ENCODE peak calls at places on chromosome 14, in eight cellular contexts. G is stimulated activated CD4-positive, alpha-beta T cell treated with anti-CD3 and anti-CD28 coated beads, Interleukin-1b, Interleukin-23, amount 100 ng/mL, for 24 hours; C is kidney glomerular epithelial cell; K is retina; E is EL; H is substantia nigra; B is CD8-positive, alpha-beta memory T cell; Q is adrenal gland. L is an unnamed sample.

GRCh38 chr14:94635143-94635542 is 23.0 kb downstream of the SERPINA3 start:
- DNase-seq in E (no peak), C (no peak), Q (no peak), B (no peak), G (no peak), H (no peak), K (no peak), L (no peak)

GRCh38 chr14:68549966-68550705 is 242.7 kb downstream of the ZFP36L1 start:
- DNase-seq in E (no peak), C (peak; percentile 78), B (no peak), K (no peak), G (no peak), H (no peak), Q (no peak), L (no peak)

GRCh38 chr14:68145539-68145938 is 326.0 kb downstream of the RAD51B start:
- DNase-seq in K (no peak), Q (no peak), C (no peak), H (no peak), B (no peak), E (no peak), G (no peak), L (no peak)

GRCh38 chr14:43795600-43796228 is 711.4 kb downstream of the FSCB start:
- DNase-seq in Q (no peak), K (no peak), E (no peak), B (no peak), G (no peak), H (no peak), C (peak; percentile 17), L (no peak)

GRCh38 chr14:35669782-35670181 is 135.8 kb downstream of the INSM2 start:
- DNase-seq in Q (no peak), G (no peak), E (peak; percentile 30), C (peak; percentile 38), K (no peak), H (no peak), B (no peak), L (peak; percentile 82)

GRCh38 chr14:34693228-34693939 is 21.0 kb downstream of the CFL2 start:
- DNase-seq in K (no peak), E (no peak), B (no peak), C (no peak), H (no peak), G (no peak), Q (peak; percentile 25), L (no peak)

GRCh38 chr14:101757064-101757838 is 4.3 kb upstream of the PPP2R5C start:
- DNase-seq in Q (no peak), H (no peak), B (no peak), C (no peak), K (no peak), G (no peak), E (no peak), L (no peak)

GRCh38 chr14:34203271-34203722 is 252.4 kb upstream of the EGLN3 start:
- DNase-seq in B (no peak), E (no peak), H (no peak), K (no peak), C (no peak), Q (no peak), G (no peak), L (no peak)

GRCh38 chr14:59511916-59512530 is 27.7 kb downstream of the JKAMP start:
- DNase-seq in E (no peak), K (peak; percentile 88), H (no peak), Q (no peak), C (peak; percentile 19), B (no peak), G (no peak), L (no peak)

GRCh38 chr14:96167224-96168148 is 37.2 kb upstream of the BDKRB2 start:
- DNase-seq in E (peak; percentile 86), G (no peak), H (no peak), B (no peak), Q (no peak), C (peak; percentile 57), K (no peak), L (peak; percentile 57)

GRCh38 chr14:22026527-22026926 is 352.9 kb upstream of the OR4E1 start:
- DNase-seq in E (no peak), B (no peak), Q (no peak), H (no peak), G (no peak), K (no peak), C (no peak), L (no peak)

L was measured in brain microvascular endothelial cell.